ENCODE peak calls at places on chromosomes 3 and 15, in nine cellular contexts. One of them, this sample, is unnamed.
A peak's percentile ranks its signal among the peaks of the same experiment; 100 is the strongest.

GRCh38 chr3:111735271-111735758 is 123.8 kb upstream of the PHLDB2 start:
- DNase-seq in GM13976: no peak
- DNase-seq in hepatocyte: peak; percentile 71
- DNase-seq in mesothelial cell of epicardium: no peak
- DNase-seq in Peyer's patch: no peak
- DNase-seq in endothelial cell: no peak
- DNase-seq in adrenal gland: no peak
- DNase-seq in GM06990: no peak
- DNase-seq in WTC11: no peak
- DNase-seq in this sample: no peak

GRCh38 chr3:53709256-53709655 is 137.0 kb downstream of the CHDH start:
- DNase-seq in WTC11: no peak
- DNase-seq in Peyer's patch: no peak
- DNase-seq in adrenal gland: no peak
- DNase-seq in GM13976: no peak
- DNase-seq in GM06990: no peak
- DNase-seq in endothelial cell: no peak
- DNase-seq in mesothelial cell of epicardium: no peak
- DNase-seq in hepatocyte: no peak
- DNase-seq in this sample: no peak

GRCh38 chr15:38611228-38611627 is 46.6 kb upstream of the RASGRP1 start:
- DNase-seq in adrenal gland: no peak
- DNase-seq in endothelial cell: no peak
- DNase-seq in Peyer's patch: no peak
- DNase-seq in GM13976: no peak
- DNase-seq in WTC11: no peak
- DNase-seq in mesothelial cell of epicardium: no peak
- DNase-seq in hepatocyte: no peak
- DNase-seq in GM06990: no peak
- DNase-seq in this sample: no peak

GRCh38 chr3:70011582-70011981 is 12.0 kb downstream of the SAMMSON start:
- DNase-seq in adrenal gland: no peak
- DNase-seq in GM13976: no peak
- DNase-seq in mesothelial cell of epicardium: no peak
- DNase-seq in endothelial cell: no peak
- DNase-seq in hepatocyte: no peak
- DNase-seq in WTC11: no peak
- DNase-seq in GM06990: no peak
- DNase-seq in Peyer's patch: no peak
- DNase-seq in this sample: no peak

GRCh38 chr3:15287565-15288330 is 44.6 kb downstream of the SH3BP5 start:
- DNase-seq in GM13976: no peak
- DNase-seq in mesothelial cell of epicardium: no peak
- DNase-seq in GM06990: no peak
- DNase-seq in adrenal gland: peak; percentile 79
- DNase-seq in hepatocyte: peak; percentile 62
- DNase-seq in endothelial cell: no peak
- DNase-seq in Peyer's patch: no peak
- DNase-seq in WTC11: no peak
- DNase-seq in this sample: peak; percentile 82

GRCh38 chr3:34687671-34688070 is 889.2 kb downstream of the PDCD6IP start:
- DNase-seq in hepatocyte: no peak
- DNase-seq in mesothelial cell of epicardium: no peak
- DNase-seq in Peyer's patch: no peak
- DNase-seq in endothelial cell: no peak
- DNase-seq in WTC11: no peak
- DNase-seq in GM06990: no peak
- DNase-seq in adrenal gland: no peak
- DNase-seq in GM13976: no peak
- DNase-seq in this sample: no peak

GRCh38 chr3:171953300-171954022 is 85.9 kb upstream of the FNDC3B start:
- DNase-seq in mesothelial cell of epicardium: no peak
- DNase-seq in endothelial cell: no peak
- DNase-seq in adrenal gland: no peak
- DNase-seq in WTC11: no peak
- DNase-seq in Peyer's patch: no peak
- DNase-seq in hepatocyte: no peak
- DNase-seq in GM13976: no peak
- DNase-seq in GM06990: no peak
- DNase-seq in this sample: no peak

GRCh38 chr3:55935241-55935640 is 448.1 kb upstream of the WNT5A start:
- DNase-seq in hepatocyte: no peak
- DNase-seq in GM13976: no peak
- DNase-seq in WTC11: no peak
- DNase-seq in adrenal gland: no peak
- DNase-seq in Peyer's patch: no peak
- DNase-seq in mesothelial cell of epicardium: no peak
- DNase-seq in GM06990: no peak
- DNase-seq in endothelial cell: no peak
- DNase-seq in this sample: no peak

GRCh38 chr3:89098964-89099585 is 8.3 kb upstream of the EPHA3 start:
- DNase-seq in endothelial cell: peak; percentile 48
- DNase-seq in adrenal gland: peak; percentile 40
- DNase-seq in mesothelial cell of epicardium: no peak
- DNase-seq in GM13976: no peak
- DNase-seq in hepatocyte: peak; percentile 67
- DNase-seq in Peyer's patch: no peak
- DNase-seq in WTC11: peak; percentile 62
- DNase-seq in GM06990: no peak
- DNase-seq in this sample: no peak

GRCh38 chr15:85100186-85100937 is 118.7 kb downstream of the PDE8A start:
- DNase-seq in GM13976: no peak
- DNase-seq in WTC11: no peak
- DNase-seq in Peyer's patch: no peak
- DNase-seq in GM06990: no peak
- DNase-seq in hepatocyte: no peak
- DNase-seq in adrenal gland: no peak
- DNase-seq in mesothelial cell of epicardium: no peak
- DNase-seq in endothelial cell: no peak
- DNase-seq in this sample: no peak

GRCh38 chr3:184335291-184335660 is 2.1 kb upstream of the FAM131A start:
- DNase-seq in GM13976: peak; percentile 57
- DNase-seq in endothelial cell: no peak
- DNase-seq in GM06990: no peak
- DNase-seq in adrenal gland: no peak
- DNase-seq in mesothelial cell of epicardium: no peak
- DNase-seq in hepatocyte: no peak
- DNase-seq in WTC11: no peak
- DNase-seq in Peyer's patch: no peak
- DNase-seq in this sample: peak; percentile 46

GRCh38 chr3:138509586-138509985 is 75.2 kb downstream of the ESYT3 start:
- DNase-seq in adrenal gland: no peak
- DNase-seq in GM13976: no peak
- DNase-seq in endothelial cell: no peak
- DNase-seq in WTC11: no peak
- DNase-seq in Peyer's patch: no peak
- DNase-seq in mesothelial cell of epicardium: no peak
- DNase-seq in GM06990: no peak
- DNase-seq in hepatocyte: no peak
- DNase-seq in this sample: no peak

DNA sequence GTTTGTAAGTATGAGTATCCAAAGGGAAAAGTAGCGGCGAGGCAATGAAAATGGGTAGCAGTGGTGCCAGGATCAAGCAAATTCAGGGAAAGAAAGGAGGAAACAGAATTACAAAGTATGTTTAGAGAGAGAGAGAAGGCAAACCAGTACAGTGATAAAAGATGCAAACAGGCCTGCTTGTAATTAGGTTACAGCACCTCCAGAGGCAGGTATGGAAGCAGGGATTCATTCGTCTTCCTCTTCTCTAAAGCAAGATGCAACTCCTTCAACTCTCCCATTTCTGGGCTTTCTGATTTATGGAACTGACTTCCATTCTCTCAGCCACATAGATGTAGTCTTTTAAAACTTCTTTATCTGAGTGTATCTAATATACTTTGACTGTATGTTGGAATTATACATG is 68.0 kb downstream of the CRYBG3 start:
- DNase-seq in GM13976: no peak
- DNase-seq in WTC11: no peak
- DNase-seq in adrenal gland: no peak
- DNase-seq in mesothelial cell of epicardium: no peak
- DNase-seq in GM06990: no peak
- DNase-seq in Peyer's patch: no peak
- DNase-seq in endothelial cell: no peak
- DNase-seq in hepatocyte: no peak
- DNase-seq in this sample: no peak
- TF ChIP-seq CTCF in GM13976: no peak
- TF ChIP-seq CTCF in WTC11: no peak
- TF ChIP-seq CTCF in adrenal gland: no peak
- TF ChIP-seq CTCF in mesothelial cell of epicardium: no peak
- TF ChIP-seq CTCF in GM06990: no peak
- TF ChIP-seq CTCF in Peyer's patch: no peak
- TF ChIP-seq CTCF in endothelial cell: no peak
- TF ChIP-seq CTCF in hepatocyte: no peak
- TF ChIP-seq CTCF in this sample: no peak

GRCh38 chr3:74001481-74001880 is 376.7 kb upstream of the PDZRN3 start:
- DNase-seq in hepatocyte: no peak
- DNase-seq in adrenal gland: no peak
- DNase-seq in Peyer's patch: no peak
- DNase-seq in WTC11: no peak
- DNase-seq in mesothelial cell of epicardium: no peak
- DNase-seq in endothelial cell: no peak
- DNase-seq in GM13976: no peak
- DNase-seq in GM06990: no peak
- DNase-seq in this sample: no peak

GRCh38 chr3:74000715-74001114 is 376.0 kb upstream of the PDZRN3 start:
- DNase-seq in GM06990: no peak
- DNase-seq in endothelial cell: no peak
- DNase-seq in GM13976: no peak
- DNase-seq in WTC11: no peak
- DNase-seq in hepatocyte: no peak
- DNase-seq in Peyer's patch: no peak
- DNase-seq in adrenal gland: no peak
- DNase-seq in mesothelial cell of epicardium: no peak
- DNase-seq in this sample: no peak

GRCh38 chr3:74003712-74004111 is 379.0 kb upstream of the PDZRN3 start:
- DNase-seq in WTC11: no peak
- DNase-seq in GM13976: no peak
- DNase-seq in GM06990: no peak
- DNase-seq in adrenal gland: no peak
- DNase-seq in endothelial cell: no peak
- DNase-seq in mesothelial cell of epicardium: no peak
- DNase-seq in Peyer's patch: no peak
- DNase-seq in hepatocyte: no peak
- DNase-seq in this sample: no peak

GRCh38 chr3:73999501-73999900 is 374.8 kb upstream of the PDZRN3 start:
- DNase-seq in endothelial cell: no peak
- DNase-seq in hepatocyte: no peak
- DNase-seq in Peyer's patch: no peak
- DNase-seq in GM06990: no peak
- DNase-seq in mesothelial cell of epicardium: no peak
- DNase-seq in WTC11: no peak
- DNase-seq in GM13976: no peak
- DNase-seq in adrenal gland: no peak
- DNase-seq in this sample: no peak
- TF ChIP-seq CTCF in endothelial cell: no peak
- TF ChIP-seq CTCF in hepatocyte: no peak
- TF ChIP-seq CTCF in Peyer's patch: no peak
- TF ChIP-seq CTCF in GM06990: no peak
- TF ChIP-seq CTCF in mesothelial cell of epicardium: no peak
- TF ChIP-seq CTCF in WTC11: no peak
- TF ChIP-seq CTCF in GM13976: no peak
- TF ChIP-seq CTCF in adrenal gland: no peak
- TF ChIP-seq CTCF in this sample: no peak

GRCh38 chr15:59159210-59159609 is 47.4 kb upstream of the LDHAL6B start:
- DNase-seq in GM13976: no peak
- DNase-seq in adrenal gland: no peak
- DNase-seq in WTC11: no peak
- DNase-seq in mesothelial cell of epicardium: no peak
- DNase-seq in GM06990: no peak
- DNase-seq in Peyer's patch: no peak
- DNase-seq in endothelial cell: no peak
- DNase-seq in hepatocyte: no peak
- DNase-seq in this sample: no peak

GRCh38 chr15:59157840-59158700 is 48.6 kb upstream of the LDHAL6B start:
- DNase-seq in WTC11: no peak
- DNase-seq in Peyer's patch: no peak
- DNase-seq in hepatocyte: no peak
- DNase-seq in GM13976: no peak
- DNase-seq in GM06990: no peak
- DNase-seq in endothelial cell: no peak
- DNase-seq in adrenal gland: no peak
- DNase-seq in mesothelial cell of epicardium: no peak
- DNase-seq in this sample: no peak

GRCh38 chr15:59158701-59159034 is 48.0 kb upstream of the LDHAL6B start:
- DNase-seq in hepatocyte: no peak
- DNase-seq in Peyer's patch: no peak
- DNase-seq in mesothelial cell of epicardium: no peak
- DNase-seq in GM06990: no peak
- DNase-seq in WTC11: no peak
- DNase-seq in adrenal gland: no peak
- DNase-seq in endothelial cell: no peak
- DNase-seq in GM13976: no peak
- DNase-seq in this sample: no peak

GRCh38 chr15:59157398-59157797 is 49.2 kb upstream of the LDHAL6B start:
- DNase-seq in GM06990: no peak
- DNase-seq in WTC11: no peak
- DNase-seq in hepatocyte: no peak
- DNase-seq in adrenal gland: no peak
- DNase-seq in endothelial cell: no peak
- DNase-seq in Peyer's patch: no peak
- DNase-seq in GM13976: no peak
- DNase-seq in mesothelial cell of epicardium: no peak
- DNase-seq in this sample: no peak

DNA sequence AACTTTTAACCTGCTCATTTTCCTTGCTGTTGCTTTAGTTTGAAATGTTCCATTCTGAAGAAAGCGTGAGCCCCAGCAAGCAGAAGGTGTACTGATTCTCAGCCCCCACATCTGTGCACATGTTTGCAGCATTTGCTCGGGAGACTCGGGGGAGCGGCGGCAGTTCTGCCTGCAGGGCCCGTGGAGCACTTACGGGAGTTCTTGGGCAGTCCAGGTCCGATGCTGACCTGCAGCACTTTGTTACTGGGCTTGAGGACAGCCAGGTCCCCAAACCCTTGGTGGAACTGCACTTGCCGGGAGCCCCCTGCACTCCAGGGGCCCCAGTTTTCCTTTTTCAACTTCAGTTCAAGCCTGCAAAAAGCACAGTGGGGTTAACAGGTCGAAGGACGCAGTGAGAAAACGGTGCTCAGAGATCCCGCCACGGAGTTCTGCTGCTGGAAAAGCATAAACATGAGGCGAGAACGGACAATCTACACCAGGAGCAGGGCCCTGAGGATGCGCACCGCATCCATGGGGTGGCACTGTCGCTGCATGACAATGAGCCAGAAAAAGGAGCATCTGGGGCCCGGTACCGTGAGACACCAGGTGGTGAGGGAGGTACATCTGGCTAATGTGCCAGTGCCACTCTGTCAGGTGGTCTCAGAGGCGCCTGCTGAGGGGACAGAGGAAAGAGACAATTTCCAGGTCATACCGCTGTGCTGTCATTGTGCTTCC is 45.6 kb upstream of the LDHAL6B start:
- DNase-seq in Peyer's patch: no peak
- DNase-seq in GM06990: no peak
- DNase-seq in mesothelial cell of epicardium: no peak
- DNase-seq in GM13976: no peak
- DNase-seq in endothelial cell: peak; percentile 45
- DNase-seq in adrenal gland: peak; percentile 32
- DNase-seq in hepatocyte: peak; percentile 28
- DNase-seq in WTC11: peak; percentile 74
- DNase-seq in this sample: no peak
- TF ChIP-seq CTCF in Peyer's patch: no peak
- TF ChIP-seq CTCF in GM06990: peak; percentile 13
- TF ChIP-seq CTCF in mesothelial cell of epicardium: no peak
- TF ChIP-seq CTCF in GM13976: no peak
- TF ChIP-seq CTCF in endothelial cell: peak; percentile 36
- TF ChIP-seq CTCF in adrenal gland: peak; percentile 47
- TF ChIP-seq CTCF in hepatocyte: peak; percentile 43
- TF ChIP-seq CTCF in WTC11: no peak
- TF ChIP-seq CTCF in this sample: peak; percentile 24

GRCh38 chr15:50150851-50151250 is 31.1 kb upstream of the SLC27A2 start:
- DNase-seq in hepatocyte: no peak
- DNase-seq in Peyer's patch: no peak
- DNase-seq in adrenal gland: no peak
- DNase-seq in GM06990: no peak
- DNase-seq in GM13976: no peak
- DNase-seq in endothelial cell: no peak
- DNase-seq in mesothelial cell of epicardium: no peak
- DNase-seq in WTC11: no peak
- DNase-seq in this sample: no peak
- TF ChIP-seq CTCF in hepatocyte: no peak
- TF ChIP-seq CTCF in Peyer's patch: no peak
- TF ChIP-seq CTCF in adrenal gland: no peak
- TF ChIP-seq CTCF in GM06990: no peak
- TF ChIP-seq CTCF in GM13976: no peak
- TF ChIP-seq CTCF in endothelial cell: no peak
- TF ChIP-seq CTCF in mesothelial cell of epicardium: no peak
- TF ChIP-seq CTCF in WTC11: no peak
- TF ChIP-seq CTCF in this sample: no peak